ENCODE peak calls at places on chromosomes 7 and 10, in seven cellular contexts. I, B, S, N, K, X and C are unnamed samples.

GRCh38 chr7:112869111-112869774 is 79.0 kb upstream of the TMEM168 start:
- DNase-seq in I (no peak), B (peak), S (peak), N (peak), K (peak), X (no peak), C (peak)

GRCh38 chr10:79243211-79244067 is 103.8 kb upstream of the PPIF start:
- DNase-seq in I (peak), B (peak), S (peak), N (peak), K (peak), X (peak), C (peak)

GRCh38 chr7:158707610-158708009 is 3.0 kb upstream of the NCAPG2 start:
- DNase-seq in I (no peak), B (no peak), S (no peak), N (no peak), K (no peak), X (no peak), C (no peak)

GRCh38 chr10:132354356-132355094 is 22.5 kb downstream of the LRRC27 start:
- DNase-seq in I (peak), B (no peak), S (no peak), N (no peak), K (no peak), X (no peak), C (no peak)

GRCh38 chr10:43417950-43418768 is 9.2 kb upstream of the HNRNPF start:
- DNase-seq in I (no peak), B (no peak), S (peak), N (no peak), K (peak), X (no peak), C (no peak)

GRCh38 chr10:57898231-57898630 is 369.5 kb downstream of the IPMK start:
- DNase-seq in I (no peak), B (peak), S (no peak), N (peak), K (no peak), X (peak), C (no peak)

GRCh38 chr7:138204285-138204988 is 128.2 kb downstream of the AKR1D1 start:
- DNase-seq in I (no peak), B (no peak), S (no peak), N (no peak), K (no peak), X (no peak), C (no peak)

GRCh38 chr7:142391191-142391992 is 133.5 kb upstream of the PRSS58 start:
- DNase-seq in I (no peak), B (peak), S (no peak), N (no peak), K (no peak), X (no peak), C (peak)

GRCh38 chr10:107553470-107553869 is 389.0 kb upstream of the SORCS1 start:
- DNase-seq in I (no peak), B (no peak), S (no peak), N (no peak), K (no peak), X (no peak), C (no peak)

GRCh38 chr7:24963218-24963617 is 16.8 kb downstream of the OSBPL3 start:
- DNase-seq in I (peak), B (no peak), S (peak), N (no peak), K (no peak), X (peak), C (no peak)

GRCh38 chr10:123381271-123381670 is 227.1 kb downstream of the BUB3 start:
- DNase-seq in I (no peak), B (no peak), S (no peak), N (peak), K (no peak), X (no peak), C (no peak)

GRCh38 chr7:3836855-3837254 is 535.8 kb downstream of the SDK1 start:
- DNase-seq in I (no peak), B (no peak), S (no peak), N (no peak), K (peak), X (no peak), C (no peak)

GRCh38 chr10:80406249-80406648 is 2.1 kb upstream of the PRXL2A start:
- DNase-seq in I (no peak), B (no peak), S (no peak), N (no peak), K (peak), X (no peak), C (no peak)

GRCh38 chr7:124686543-124687161 is 78.9 kb downstream of the GPR37 start:
- DNase-seq in I (no peak), B (no peak), S (no peak), N (no peak), K (no peak), X (no peak), C (no peak)

GRCh38 chr10:71805776-71806705 is 32.7 kb upstream of the VSIR start:
- DNase-seq in I (no peak), B (peak), S (no peak), N (peak), K (peak), X (no peak), C (no peak)

GRCh38 chr10:4016214-4016740 is 231.3 kb upstream of the KLF6 start:
- DNase-seq in I (no peak), B (no peak), S (no peak), N (no peak), K (no peak), X (no peak), C (no peak)

GRCh38 chr7:39703143-39703542 is 79.8 kb downstream of the RALA start:
- DNase-seq in I (no peak), B (no peak), S (no peak), N (no peak), K (no peak), X (no peak), C (no peak)

GRCh38 chr10:33441561-33441960 is 107.1 kb upstream of the NRP1 start:
- DNase-seq in I (no peak), B (no peak), S (no peak), N (peak), K (peak), X (no peak), C (no peak)

GRCh38 chr7:835491-836401 is 3.5 kb downstream of the SUN1 start:
- DNase-seq in I (no peak), B (no peak), S (no peak), N (peak), K (no peak), X (no peak), C (no peak)